ENCODE peak calls at places on chromosomes 7 and 10, in ten cellular contexts. One of them, this sample, is unnamed.

GRCh38 chr7:66344166-66344565 is 139.0 kb downstream of the TPST1 start:
- DNase-seq in ovary: no peak
- DNase-seq in cardiac muscle cell: no peak
- DNase-seq in dorsolateral prefrontal cortex: no peak
- DNase-seq in Caco-2: no peak
- DNase-seq in CD4-positive, alpha-beta T cell: no peak
- DNase-seq in fibroblast of the aortic adventitia: peak; percentile 83
- DNase-seq in neural progenitor cell: no peak
- DNase-seq in HFF-Myc: no peak
- DNase-seq in heart right ventricle: no peak
- DNase-seq in this sample: no peak

GRCh38 chr10:70500812-70501301 is 22.3 kb downstream of the PALD1 start:
- DNase-seq in ovary: no peak
- DNase-seq in cardiac muscle cell: no peak
- DNase-seq in dorsolateral prefrontal cortex: no peak
- DNase-seq in Caco-2: no peak
- DNase-seq in CD4-positive, alpha-beta T cell: no peak
- DNase-seq in fibroblast of the aortic adventitia: no peak
- DNase-seq in neural progenitor cell: no peak
- DNase-seq in HFF-Myc: no peak
- DNase-seq in heart right ventricle: peak; percentile 40
- DNase-seq in this sample: no peak

GRCh38 chr7:155002411-155003214 is at the start of gene PAXIP1:
- DNase-seq in ovary: no peak
- DNase-seq in cardiac muscle cell: peak; percentile 87
- DNase-seq in dorsolateral prefrontal cortex: peak; percentile 60
- DNase-seq in Caco-2: peak; percentile 60
- DNase-seq in CD4-positive, alpha-beta T cell: peak; percentile 49
- DNase-seq in fibroblast of the aortic adventitia: no peak
- DNase-seq in neural progenitor cell: peak; percentile 92
- DNase-seq in HFF-Myc: no peak
- DNase-seq in heart right ventricle: peak; percentile 55
- DNase-seq in this sample: peak; percentile 45

GRCh38 chr10:70518695-70519094 is 40.1 kb downstream of the PALD1 start:
- DNase-seq in ovary: no peak
- DNase-seq in cardiac muscle cell: no peak
- DNase-seq in dorsolateral prefrontal cortex: no peak
- DNase-seq in Caco-2: no peak
- DNase-seq in CD4-positive, alpha-beta T cell: no peak
- DNase-seq in fibroblast of the aortic adventitia: no peak
- DNase-seq in neural progenitor cell: no peak
- DNase-seq in HFF-Myc: no peak
- DNase-seq in heart right ventricle: no peak
- DNase-seq in this sample: no peak

GRCh38 chr10:123136221-123136805 is 543 bp downstream of the HMX3 start:
- DNase-seq in ovary: no peak
- DNase-seq in cardiac muscle cell: no peak
- DNase-seq in dorsolateral prefrontal cortex: no peak
- DNase-seq in Caco-2: no peak
- DNase-seq in CD4-positive, alpha-beta T cell: no peak
- DNase-seq in fibroblast of the aortic adventitia: no peak
- DNase-seq in neural progenitor cell: no peak
- DNase-seq in HFF-Myc: no peak
- DNase-seq in heart right ventricle: no peak
- DNase-seq in this sample: no peak

GRCh38 chr7:101588131-101588935 is 40.8 kb downstream of the MYL10 start:
- DNase-seq in ovary: no peak
- DNase-seq in cardiac muscle cell: no peak
- DNase-seq in dorsolateral prefrontal cortex: no peak
- DNase-seq in Caco-2: peak; percentile 74
- DNase-seq in CD4-positive, alpha-beta T cell: no peak
- DNase-seq in fibroblast of the aortic adventitia: no peak
- DNase-seq in neural progenitor cell: no peak
- DNase-seq in HFF-Myc: no peak
- DNase-seq in heart right ventricle: no peak
- DNase-seq in this sample: no peak

GRCh38 chr7:105800849-105801534 is 75.4 kb downstream of the ATXN7L1 start:
- DNase-seq in ovary: no peak
- DNase-seq in cardiac muscle cell: no peak
- DNase-seq in dorsolateral prefrontal cortex: no peak
- DNase-seq in Caco-2: no peak
- DNase-seq in CD4-positive, alpha-beta T cell: no peak
- DNase-seq in fibroblast of the aortic adventitia: no peak
- DNase-seq in neural progenitor cell: no peak
- DNase-seq in HFF-Myc: no peak
- DNase-seq in heart right ventricle: no peak
- DNase-seq in this sample: no peak

GRCh38 chr7:2508327-2509231 is 11.0 kb upstream of the LFNG start:
- DNase-seq in ovary: no peak
- DNase-seq in cardiac muscle cell: no peak
- DNase-seq in dorsolateral prefrontal cortex: no peak
- DNase-seq in Caco-2: no peak
- DNase-seq in CD4-positive, alpha-beta T cell: peak; percentile 73
- DNase-seq in fibroblast of the aortic adventitia: no peak
- DNase-seq in neural progenitor cell: peak; percentile 48
- DNase-seq in HFF-Myc: peak; percentile 41
- DNase-seq in heart right ventricle: peak; percentile 66
- DNase-seq in this sample: peak; percentile 62

GRCh38 chr7:16961650-16962049 is 79.9 kb upstream of the AGR3 start:
- DNase-seq in ovary: no peak
- DNase-seq in cardiac muscle cell: no peak
- DNase-seq in dorsolateral prefrontal cortex: no peak
- DNase-seq in Caco-2: no peak
- DNase-seq in CD4-positive, alpha-beta T cell: no peak
- DNase-seq in fibroblast of the aortic adventitia: peak; percentile 72
- DNase-seq in neural progenitor cell: no peak
- DNase-seq in HFF-Myc: peak; percentile 25
- DNase-seq in heart right ventricle: no peak
- DNase-seq in this sample: no peak

GRCh38 chr10:112446055-112446854 is 459 bp downstream of the ZDHHC6 start:
- DNase-seq in ovary: no peak
- DNase-seq in cardiac muscle cell: no peak
- DNase-seq in dorsolateral prefrontal cortex: peak; percentile 4
- DNase-seq in Caco-2: no peak
- DNase-seq in CD4-positive, alpha-beta T cell: no peak
- DNase-seq in fibroblast of the aortic adventitia: peak; percentile 22
- DNase-seq in neural progenitor cell: no peak
- DNase-seq in HFF-Myc: no peak
- DNase-seq in heart right ventricle: peak; percentile 12
- DNase-seq in this sample: no peak

GRCh38 chr7:137820677-137821420 is 25.9 kb downstream of the DGKI start:
- DNase-seq in ovary: peak; percentile 35
- DNase-seq in cardiac muscle cell: peak; percentile 60
- DNase-seq in dorsolateral prefrontal cortex: peak; percentile 44
- DNase-seq in Caco-2: no peak
- DNase-seq in CD4-positive, alpha-beta T cell: no peak
- DNase-seq in fibroblast of the aortic adventitia: peak; percentile 91
- DNase-seq in neural progenitor cell: peak; percentile 82
- DNase-seq in HFF-Myc: no peak
- DNase-seq in heart right ventricle: peak; percentile 67
- DNase-seq in this sample: no peak

DNA sequence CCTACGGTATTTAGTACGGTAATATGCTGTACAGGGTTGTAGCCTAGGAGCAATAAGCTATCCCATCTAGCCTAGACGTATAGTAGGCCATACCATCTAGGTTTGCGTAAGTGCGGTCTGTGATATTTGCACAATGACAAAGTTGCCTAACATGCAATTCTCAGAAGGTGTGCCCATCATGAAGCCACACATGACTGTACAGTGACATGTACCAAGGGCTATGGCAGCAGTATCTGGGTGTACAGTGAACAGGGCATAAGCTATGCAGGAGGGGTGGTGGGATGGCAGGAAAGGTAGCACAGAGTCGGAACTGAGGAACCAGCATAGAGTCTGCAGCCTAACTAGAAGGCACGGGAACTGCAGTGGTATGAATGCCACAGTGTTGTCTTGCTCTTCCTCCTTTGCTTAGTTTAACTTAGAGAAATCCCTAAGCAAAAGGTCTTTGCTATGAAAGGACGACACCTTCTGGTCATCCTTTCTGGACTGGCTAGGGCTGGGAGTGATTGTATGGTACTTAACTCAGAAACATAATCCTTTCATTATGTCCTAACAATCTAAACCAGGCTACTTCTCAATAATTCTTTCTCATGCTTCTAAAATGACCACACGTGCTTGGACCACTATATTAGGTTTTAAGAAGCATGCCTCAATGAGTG is 93.5 kb downstream of the DYNC1I1 start:
- DNase-seq in ovary: no peak
- DNase-seq in cardiac muscle cell: peak; percentile 58
- DNase-seq in dorsolateral prefrontal cortex: no peak
- DNase-seq in Caco-2: no peak
- DNase-seq in CD4-positive, alpha-beta T cell: no peak
- DNase-seq in fibroblast of the aortic adventitia: peak; percentile 22
- DNase-seq in neural progenitor cell: peak; percentile 70
- DNase-seq in HFF-Myc: no peak
- DNase-seq in heart right ventricle: no peak
- DNase-seq in this sample: no peak
- TF ChIP-seq CTCF in ovary: no peak
- TF ChIP-seq CTCF in cardiac muscle cell: peak; percentile 30
- TF ChIP-seq CTCF in dorsolateral prefrontal cortex: no peak
- TF ChIP-seq CTCF in Caco-2: peak; percentile 68
- TF ChIP-seq CTCF in CD4-positive, alpha-beta T cell: no peak
- TF ChIP-seq CTCF in fibroblast of the aortic adventitia: peak; percentile 28
- TF ChIP-seq CTCF in neural progenitor cell: peak; percentile 68
- TF ChIP-seq CTCF in HFF-Myc: peak; percentile 25
- TF ChIP-seq CTCF in heart right ventricle: no peak
- TF ChIP-seq CTCF in this sample: no peak

DNA sequence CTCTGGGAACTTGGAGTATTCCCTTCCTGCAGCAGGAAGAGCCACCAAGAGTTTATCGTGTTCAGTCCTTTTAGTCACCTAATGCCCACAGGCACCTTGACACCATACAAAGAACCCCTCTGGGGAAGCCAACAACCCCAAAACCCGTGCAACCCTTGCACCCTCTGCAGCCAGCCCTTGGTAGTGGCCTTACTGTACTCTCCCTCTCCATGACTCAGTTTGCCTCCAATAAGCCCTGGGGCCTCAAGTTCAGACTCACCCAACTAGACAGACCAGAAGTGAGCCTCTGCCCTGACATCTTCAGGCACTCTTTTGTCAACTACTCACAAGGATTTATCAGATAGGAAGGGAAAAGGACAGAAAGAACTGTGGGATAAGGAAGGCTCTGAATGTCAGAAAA is 30.9 kb downstream of the KCNMA1 start:
- DNase-seq in ovary: no peak
- DNase-seq in cardiac muscle cell: no peak
- DNase-seq in dorsolateral prefrontal cortex: no peak
- DNase-seq in Caco-2: no peak
- DNase-seq in CD4-positive, alpha-beta T cell: no peak
- DNase-seq in fibroblast of the aortic adventitia: no peak
- DNase-seq in neural progenitor cell: no peak
- DNase-seq in HFF-Myc: no peak
- DNase-seq in heart right ventricle: no peak
- DNase-seq in this sample: no peak
- TF ChIP-seq CTCF in ovary: no peak
- TF ChIP-seq CTCF in cardiac muscle cell: no peak
- TF ChIP-seq CTCF in dorsolateral prefrontal cortex: no peak
- TF ChIP-seq CTCF in Caco-2: no peak
- TF ChIP-seq CTCF in CD4-positive, alpha-beta T cell: no peak
- TF ChIP-seq CTCF in fibroblast of the aortic adventitia: no peak
- TF ChIP-seq CTCF in neural progenitor cell: no peak
- TF ChIP-seq CTCF in HFF-Myc: no peak
- TF ChIP-seq CTCF in heart right ventricle: no peak
- TF ChIP-seq CTCF in this sample: no peak

GRCh38 chr10:69435966-69436520 is 15.2 kb upstream of the TSPAN15 start:
- DNase-seq in ovary: no peak
- DNase-seq in cardiac muscle cell: no peak
- DNase-seq in dorsolateral prefrontal cortex: no peak
- DNase-seq in Caco-2: no peak
- DNase-seq in CD4-positive, alpha-beta T cell: no peak
- DNase-seq in fibroblast of the aortic adventitia: no peak
- DNase-seq in neural progenitor cell: no peak
- DNase-seq in HFF-Myc: no peak
- DNase-seq in heart right ventricle: no peak
- DNase-seq in this sample: no peak

GRCh38 chr10:69438531-69439349 is 12.5 kb upstream of the TSPAN15 start:
- DNase-seq in ovary: no peak
- DNase-seq in cardiac muscle cell: no peak
- DNase-seq in dorsolateral prefrontal cortex: no peak
- DNase-seq in Caco-2: peak; percentile 76
- DNase-seq in CD4-positive, alpha-beta T cell: no peak
- DNase-seq in fibroblast of the aortic adventitia: peak; percentile 46
- DNase-seq in neural progenitor cell: no peak
- DNase-seq in HFF-Myc: no peak
- DNase-seq in heart right ventricle: no peak
- DNase-seq in this sample: no peak

GRCh38 chr10:69434169-69434568 is 17.1 kb upstream of the TSPAN15 start:
- DNase-seq in ovary: no peak
- DNase-seq in cardiac muscle cell: no peak
- DNase-seq in dorsolateral prefrontal cortex: no peak
- DNase-seq in Caco-2: no peak
- DNase-seq in CD4-positive, alpha-beta T cell: no peak
- DNase-seq in fibroblast of the aortic adventitia: peak; percentile 40
- DNase-seq in neural progenitor cell: no peak
- DNase-seq in HFF-Myc: no peak
- DNase-seq in heart right ventricle: no peak
- DNase-seq in this sample: no peak

GRCh38 chr10:69437321-69438259 is 13.7 kb upstream of the TSPAN15 start:
- DNase-seq in ovary: no peak
- DNase-seq in cardiac muscle cell: no peak
- DNase-seq in dorsolateral prefrontal cortex: no peak
- DNase-seq in Caco-2: no peak
- DNase-seq in CD4-positive, alpha-beta T cell: no peak
- DNase-seq in fibroblast of the aortic adventitia: no peak
- DNase-seq in neural progenitor cell: no peak
- DNase-seq in HFF-Myc: no peak
- DNase-seq in heart right ventricle: no peak
- DNase-seq in this sample: no peak

DNA sequence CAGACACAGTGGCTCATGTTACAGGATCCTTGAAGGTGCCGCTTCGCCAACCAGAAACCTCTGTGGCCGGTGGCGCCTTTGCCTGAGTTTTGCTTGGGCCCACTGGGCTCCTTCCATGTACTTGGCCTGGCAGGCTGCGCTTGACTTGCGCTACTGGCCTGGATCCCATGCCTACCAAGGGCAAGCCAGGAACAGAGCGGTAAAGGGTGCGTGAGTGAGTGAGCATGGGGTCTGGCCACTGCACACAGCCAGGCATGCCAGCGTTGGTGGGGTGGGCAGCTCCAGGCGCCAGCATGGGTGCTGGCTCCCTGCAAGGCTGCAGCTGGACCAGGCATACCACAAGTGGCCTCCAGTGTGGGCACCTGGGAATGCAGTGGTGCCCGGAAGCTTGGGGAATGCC is 16.3 kb upstream of the TSPAN15 start:
- DNase-seq in ovary: no peak
- DNase-seq in cardiac muscle cell: no peak
- DNase-seq in dorsolateral prefrontal cortex: no peak
- DNase-seq in Caco-2: no peak
- DNase-seq in CD4-positive, alpha-beta T cell: no peak
- DNase-seq in fibroblast of the aortic adventitia: no peak
- DNase-seq in neural progenitor cell: no peak
- DNase-seq in HFF-Myc: no peak
- DNase-seq in heart right ventricle: no peak
- DNase-seq in this sample: no peak
- TF ChIP-seq CTCF in ovary: no peak
- TF ChIP-seq CTCF in cardiac muscle cell: no peak
- TF ChIP-seq CTCF in dorsolateral prefrontal cortex: no peak
- TF ChIP-seq CTCF in Caco-2: no peak
- TF ChIP-seq CTCF in CD4-positive, alpha-beta T cell: no peak
- TF ChIP-seq CTCF in fibroblast of the aortic adventitia: no peak
- TF ChIP-seq CTCF in neural progenitor cell: no peak
- TF ChIP-seq CTCF in HFF-Myc: no peak
- TF ChIP-seq CTCF in heart right ventricle: no peak
- TF ChIP-seq CTCF in this sample: no peak

GRCh38 chr7:73612598-73613269 is 11.6 kb downstream of the MLXIPL start:
- DNase-seq in ovary: no peak
- DNase-seq in cardiac muscle cell: peak; percentile 33
- DNase-seq in dorsolateral prefrontal cortex: no peak
- DNase-seq in Caco-2: peak; percentile 90
- DNase-seq in CD4-positive, alpha-beta T cell: no peak
- DNase-seq in fibroblast of the aortic adventitia: peak; percentile 44
- DNase-seq in neural progenitor cell: peak; percentile 40
- DNase-seq in HFF-Myc: no peak
- DNase-seq in heart right ventricle: no peak
- DNase-seq in this sample: no peak
- TF ChIP-seq CTCF in ovary: no peak
- TF ChIP-seq CTCF in cardiac muscle cell: peak; percentile 26
- TF ChIP-seq CTCF in dorsolateral prefrontal cortex: no peak
- TF ChIP-seq CTCF in Caco-2: peak; percentile 43
- TF ChIP-seq CTCF in CD4-positive, alpha-beta T cell: no peak
- TF ChIP-seq CTCF in fibroblast of the aortic adventitia: peak; percentile 21
- TF ChIP-seq CTCF in neural progenitor cell: peak; percentile 20
- TF ChIP-seq CTCF in HFF-Myc: no peak
- TF ChIP-seq CTCF in heart right ventricle: no peak
- TF ChIP-seq CTCF in this sample: no peak